ENCODE peak calls at places on chromosomes 5 and 9, in seven cellular contexts. E is activated T-helper 1 cell treated with Interleukin-2 at 50 U/mL for 16 hours, I is NCI-H1417 treated with DMSO at 0.1 percent for 48 hours, Z is chondrocyte, Q is spleen, U is cardiac fibroblast, R is MCF 10A. J is an unnamed sample.
A peak's percentile ranks its signal among the peaks of the same experiment; 100 is the strongest.

GRCh38 chr5:93576015-93576414 is 5.0 kb downstream of the NR2F1-AS1 start:
- DNase-seq in E (no peak), I (no peak), Z (no peak), Q (no peak), U (no peak), R (no peak), J (no peak)

GRCh38 chr5:116137544-116138378 is 52.9 kb downstream of the COMMD10 start:
- DNase-seq in E (no peak), I (peak; percentile 14), Z (no peak), Q (no peak), U (peak; percentile 76), R (peak; percentile 57), J (no peak)

GRCh38 chr5:144328505-144328904 is 157.8 kb downstream of the KCTD16 start:
- DNase-seq in E (no peak), I (no peak), Z (no peak), Q (no peak), U (no peak), R (no peak), J (no peak)

GRCh38 chr5:142512041-142512679 is 173.7 kb downstream of the FGF1 start:
- DNase-seq in E (no peak), I (no peak), Z (no peak), Q (no peak), U (peak; percentile 62), R (no peak), J (no peak)

GRCh38 chr5:116084231-116084630 is 594 bp upstream of the COMMD10 start:
- DNase-seq in E (peak; percentile 4), I (peak; percentile 4), Z (no peak), Q (peak; percentile 79), U (peak; percentile 49), R (peak; percentile 43), J (no peak)

GRCh38 chr9:18256574-18256973 is 217.4 kb upstream of the ADAMTSL1 start:
- DNase-seq in E (no peak), I (no peak), Z (no peak), Q (no peak), U (peak; percentile 67), R (no peak), J (no peak)

GRCh38 chr5:72377920-72378635 is 57.9 kb downstream of the PTCD2 start:
- DNase-seq in E (no peak), I (no peak), Z (no peak), Q (no peak), U (peak; percentile 83), R (peak; percentile 87), J (no peak)

GRCh38 chr9:86990276-86990675 is 43.0 kb upstream of the GAS1 start:
- DNase-seq in E (no peak), I (no peak), Z (no peak), Q (no peak), U (peak; percentile 86), R (peak; percentile 85), J (no peak)

GRCh38 chr9:35726876-35727438 is 5.0 kb downstream of the TLN1 start:
- DNase-seq in E (no peak), I (no peak), Z (no peak), Q (peak; percentile 87), U (peak; percentile 68), R (no peak), J (peak; percentile 67)

GRCh38 chr5:72015103-72015548 is 92.1 kb upstream of the MAP1B start:
- DNase-seq in E (no peak), I (no peak), Z (no peak), Q (no peak), U (peak; percentile 94), R (peak; percentile 91), J (no peak)

GRCh38 chr9:131667576-131667975 is 72.3 kb downstream of the RAPGEF1 start:
- DNase-seq in E (no peak), I (no peak), Z (no peak), Q (no peak), U (no peak), R (no peak), J (no peak)

J was measured in thoracic aorta.